ENCODE peak calls at places on chromosomes 6 and 20, in four cellular contexts. L, D, M and V are unnamed samples.

GRCh38 chr6:41488392-41489129 is 57.6 kb upstream of the FOXP4 start:
- DNase-seq in M (no peak), L (no peak), D (no peak), V (no peak)

GRCh38 chr6:36979343-36979742 is 6.7 kb downstream of the MTCH1 start:
- DNase-seq in M (no peak), L (peak), D (no peak), V (peak)

GRCh38 chr20:2692036-2692885 is at the start of gene EBF4:
- DNase-seq in D (no peak), M (peak), L (peak), V (peak)

GRCh38 chr6:5167501-5167900 is 82.4 kb downstream of the PPP1R3G start:
- DNase-seq in D (no peak), M (no peak), L (no peak), V (no peak)

GRCh38 chr20:59630526-59630925 is 26.2 kb downstream of the PHACTR3 start:
- DNase-seq in D (no peak), M (no peak), L (no peak), V (no peak)

GRCh38 chr6:44028767-44029166 is 98.5 kb downstream of the MRPL14 start:
- DNase-seq in L (no peak), D (no peak), M (no peak), V (no peak)

GRCh38 chr6:7821426-7821825 is 89.2 kb downstream of the TXNDC5 start:
- DNase-seq in D (no peak), M (no peak), L (no peak), V (no peak)

GRCh38 chr6:166626177-166627038 is 643 bp downstream of the RPS6KA2 start:
- DNase-seq in M (no peak), D (peak), L (peak), V (peak)

GRCh38 chr6:63689421-63689820 is 53.8 kb downstream of the PHF3 start:
- DNase-seq in M (no peak), L (no peak), D (no peak), V (no peak)

GRCh38 chr6:154974485-154975149 is 20.5 kb upstream of the TIAM2 start:
- DNase-seq in D (no peak), L (no peak), M (no peak), V (no peak)

GRCh38 chr6:112503210-112503609 is 156.1 kb downstream of the RFPL4B start:
- DNase-seq in L (no peak), D (no peak), M (no peak), V (no peak)

GRCh38 chr6:40810176-40810575 is 223.0 kb upstream of the LRFN2 start:
- DNase-seq in D (no peak), L (no peak), M (no peak), V (no peak)

GRCh38 chr20:43507150-43508080 is at the start of gene L3MBTL1:
- DNase-seq in D (no peak), L (peak), M (no peak), V (peak)

GRCh38 chr20:35669681-35670080 is 5.0 kb upstream of the CPNE1 start:
- DNase-seq in L (no peak), M (no peak), D (no peak), V (no peak)

GRCh38 chr6:24524801-24525200 is 30.0 kb downstream of the ALDH5A1 start:
- DNase-seq in L (no peak), D (no peak), M (no peak), V (peak)

GRCh38 chr6:41723178-41723935 is 12.1 kb downstream of the TFEB start:
- DNase-seq in D (peak), M (peak), L (peak), V (no peak)

GRCh38 chr20:14688045-14688444 is 350.6 kb upstream of the FLRT3 start:
- DNase-seq in D (no peak), M (no peak), L (no peak), V (no peak)

GRCh38 chr20:37556538-37556937 is 28.9 kb upstream of the BLCAP start:
- DNase-seq in M (no peak), L (no peak), D (no peak), V (no peak)

GRCh38 chr20:47008842-47009518 is 114.3 kb downstream of the EYA2 start:
- DNase-seq in M (no peak), L (no peak), D (no peak), V (no peak)

GRCh38 chr6:44074383-44075136 is 52.7 kb downstream of the MRPL14 start:
- DNase-seq in D (peak), M (peak), L (peak), V (peak)

GRCh38 chr20:36677422-36677771 is 31.4 kb upstream of the SLA2 start:
- DNase-seq in M (no peak), D (no peak), L (no peak), V (no peak)

GRCh38 chr6:33619166-33619565 is 2.0 kb upstream of the ITPR3 start:
- DNase-seq in M (no peak), L (no peak), D (no peak), V (no peak)

GRCh38 chr20:5919634-5920544 is 30.4 kb downstream of the TRMT6 start:
- DNase-seq in D (no peak), L (no peak), M (no peak), V (no peak)

GRCh38 chr6:165556116-165556843 is 106.8 kb downstream of the PDE10A start:
- DNase-seq in L (peak), D (no peak), M (no peak), V (peak)

GRCh38 chr6:8536122-8536521 is 100.8 kb upstream of the SLC35B3 start:
- DNase-seq in M (no peak), D (no peak), L (no peak), V (no peak)

GRCh38 chr6:159084493-159085091 is 39.8 kb upstream of the TAGAP start:
- DNase-seq in D (no peak), L (no peak), M (no peak), V (no peak)

GRCh38 chr6:36505744-36506534 is 41.3 kb downstream of the STK38 start:
- DNase-seq in M (no peak), L (no peak), D (no peak), V (no peak)

GRCh38 chr20:63064745-63065711 is 58.3 kb upstream of the BHLHE23 start:
- DNase-seq in L (no peak), M (no peak), D (no peak), V (no peak)